ENCODE peak calls at places on chromosomes 11 and 22, in nine cellular contexts. J is astrocyte; D is MM.1S; F is transverse colon; M is mucosa of descending colon; A is CD8-positive, alpha-beta T cell; K is psoas muscle; E is left lung; L is endothelial cell of umbilical vein. B is an unnamed sample. For H3K36me3, the result is how much of the 10 kb centered on the place peaks cover.

GRCh38 chr11:22304337-22304961 is 33.7 kb upstream of the SLC17A6 start:
- DNase-seq in J (peak), D (peak), F (no peak), M (no peak), A (no peak), K (no peak), E (no peak), L (peak), B (no peak)

GRCh38 chr11:11697796-11698195 is 76.0 kb upstream of the GALNT18 start:
- DNase-seq in J (no peak), D (no peak), F (no peak), M (no peak), A (no peak), K (no peak), E (no peak), L (no peak), B (no peak)

GRCh38 chr11:6578134-6578533 is 25.3 kb downstream of the RRP8 start:
- DNase-seq in J (no peak), D (no peak), F (no peak), M (no peak), A (no peak), K (no peak), E (no peak), L (no peak), B (no peak)

GRCh38 chr11:128467610-128468041 is 119.7 kb downstream of the ETS1 start:
- DNase-seq in J (peak), D (no peak), F (no peak), M (no peak), A (no peak), K (peak), E (no peak), L (no peak), B (peak)

GRCh38 chr11:132177106-132177505 is 806.7 kb downstream of the NTM start:
- DNase-seq in J (peak), D (peak), F (no peak), M (no peak), A (no peak), K (no peak), E (no peak), L (peak), B (no peak)

GRCh38 chr11:85930879-85931366 is 75.7 kb downstream of the CCDC83 start:
- DNase-seq in J (no peak), D (no peak), F (no peak), M (no peak), A (no peak), K (no peak), E (no peak), L (no peak), B (no peak)

GRCh38 chr11:9799901-9800300 is 136.0 kb downstream of the SWAP70 start:
- DNase-seq in J (no peak), D (no peak), F (no peak), M (no peak), A (no peak), K (no peak), E (no peak), L (no peak), B (no peak)

GRCh38 chr11:26847459-26847858 is 125.6 kb upstream of the SLC5A12 start:
- DNase-seq in J (no peak), D (no peak), F (no peak), M (no peak), A (no peak), K (no peak), E (no peak), L (no peak), B (no peak)

GRCh38 chr22:20236052-20236717 is 31.9 kb downstream of the RTN4R start:
- DNase-seq in J (no peak), D (no peak), F (no peak), M (no peak), A (no peak), K (no peak), E (no peak), L (no peak), B (no peak)

GRCh38 chr22:29147241-29147919 is 58.3 kb upstream of the EMID1 start:
- DNase-seq in J (no peak), D (no peak), F (no peak), M (no peak), A (no peak), K (peak), E (peak), L (no peak), B (no peak)

GRCh38 chr11:68565768-68566167 is 105.2 kb downstream of the PPP6R3 start:
- DNase-seq in J (no peak), D (no peak), F (no peak), M (no peak), A (no peak), K (peak), E (no peak), L (no peak), B (no peak)

DNA sequence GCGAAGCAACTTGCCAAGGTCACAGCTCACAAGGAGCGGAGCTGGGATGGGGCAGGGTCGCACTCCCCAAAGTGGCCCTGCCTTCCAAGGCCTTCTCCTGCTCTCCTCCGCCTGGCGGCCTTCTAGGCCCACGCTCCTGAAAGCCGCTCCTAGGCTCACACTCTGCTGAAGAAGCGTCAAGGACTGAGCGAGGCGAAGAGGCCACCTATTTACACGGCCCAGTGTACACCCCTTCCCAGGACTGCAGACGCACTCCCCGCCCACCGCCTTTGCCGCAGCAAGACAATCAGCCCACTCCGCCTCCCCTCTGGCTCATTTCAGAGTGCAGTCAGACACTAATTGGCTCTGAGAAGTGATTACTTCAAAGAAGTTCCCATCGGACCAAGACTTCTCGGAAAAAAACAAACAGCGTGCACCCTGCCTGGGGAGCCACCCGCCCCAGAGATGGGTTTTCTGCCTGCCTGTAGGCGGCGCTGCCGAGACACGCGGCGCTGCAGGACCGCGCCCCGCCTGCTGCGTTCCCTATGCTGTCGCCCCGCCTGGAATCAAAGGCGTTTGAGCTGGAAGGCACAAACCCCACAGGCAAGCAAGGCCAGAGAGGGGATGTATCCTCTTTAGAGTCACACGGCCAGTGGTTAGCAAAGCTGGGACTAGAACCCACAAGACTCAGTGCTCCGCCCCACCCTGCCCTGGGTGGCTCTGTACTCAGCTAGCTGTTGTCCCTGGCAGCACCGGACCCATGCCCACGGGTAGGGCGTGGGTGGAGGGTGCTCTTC is 414.8 kb downstream of the BUD13 start:
- DNase-seq in J (no peak), D (no peak), F (peak), M (no peak), A (no peak), K (no peak), E (no peak), L (peak), B (no peak)
- TF ChIP-seq CTCF in J (peak), D (peak), F (peak), M (peak), A (no peak), K (no peak), E (peak), L (peak), B (no peak)

GRCh38 chr22:50569041-50569459 is 6.3 kb upstream of the SYCE3 start:
- DNase-seq in J (no peak), D (no peak), F (peak), M (no peak), A (no peak), K (no peak), E (no peak), L (no peak), B (peak)
- H3K36me3 ChIP-seq in J (under half), D (under half), F (under half), M (under half), A (under half), K (under half), E (half or more), L (under half), B (under half)

GRCh38 chr11:125166347-125166841 is 1.8 kb downstream of the PKNOX2 start:
- DNase-seq in J (no peak), D (no peak), F (no peak), M (no peak), A (no peak), K (peak), E (no peak), L (no peak), B (peak)
- H3K4me3 ChIP-seq in J (peak), D (no peak), F (peak), M (no peak), A (peak), K (peak), E (peak), L (no peak), B (peak)

GRCh38 chr11:70468256-70469230 is 70.2 kb downstream of the CTTN start:
- DNase-seq in J (no peak), D (no peak), F (no peak), M (no peak), A (no peak), K (no peak), E (no peak), L (no peak), B (no peak)

GRCh38 chr11:70472240-70472639 is 73.9 kb downstream of the CTTN start:
- DNase-seq in J (no peak), D (no peak), F (no peak), M (no peak), A (no peak), K (no peak), E (no peak), L (no peak), B (no peak)

GRCh38 chr11:70473186-70473872 is 75.0 kb downstream of the CTTN start:
- DNase-seq in J (no peak), D (no peak), F (no peak), M (no peak), A (no peak), K (no peak), E (peak), L (no peak), B (no peak)

GRCh38 chr11:70470127-70470526 is 71.8 kb downstream of the CTTN start:
- DNase-seq in J (peak), D (peak), F (no peak), M (no peak), A (no peak), K (no peak), E (no peak), L (no peak), B (no peak)

DNA sequence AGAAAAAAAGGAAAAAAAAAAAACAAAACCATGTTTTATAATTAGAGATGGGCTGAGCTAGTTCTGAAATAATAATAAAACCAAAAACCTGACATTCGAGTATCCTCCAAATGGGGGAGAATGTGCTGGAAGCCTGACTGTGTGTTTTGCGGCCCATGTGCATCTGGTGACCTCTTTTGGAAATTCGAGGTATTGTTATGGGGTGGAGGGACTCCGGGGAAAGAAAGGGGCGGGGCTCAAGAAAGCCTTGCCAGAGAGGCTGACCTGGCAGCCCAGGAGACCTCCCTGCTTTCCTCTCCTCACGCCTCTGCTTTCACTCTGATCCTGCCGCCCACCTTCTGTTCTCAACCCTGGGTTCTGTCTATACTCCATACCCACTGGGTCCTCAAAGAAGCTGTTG is 72.9 kb downstream of the CTTN start:
- DNase-seq in J (no peak), D (peak), F (no peak), M (no peak), A (no peak), K (no peak), E (no peak), L (peak), B (no peak)
- TF ChIP-seq CTCF in J (peak), D (peak), F (no peak), M (no peak), A (no peak), K (no peak), E (no peak), L (peak), B (no peak)